ENCODE peak calls at places on chromosomes 5 and 9, in four cellular contexts. Q, T, E and S are unnamed samples.

GRCh38 chr5:154202379-154203260 is 12.1 kb downstream of the GALNT10 start:
- DNase-seq in Q (no peak), T (no peak), E (no peak), S (no peak)

GRCh38 chr5:123951204-123951977 is 439.4 kb downstream of the CSNK1G3 start:
- DNase-seq in Q (peak; percentile 81), T (no peak), E (no peak), S (peak; percentile 89)

GRCh38 chr9:98024702-98025101 is 31.8 kb upstream of the NANS start:
- DNase-seq in Q (no peak), T (no peak), E (no peak), S (no peak)

GRCh38 chr5:144191998-144192397 is 21.3 kb downstream of the KCTD16 start:
- DNase-seq in Q (peak; percentile 43), T (peak; percentile 42), E (no peak), S (peak; percentile 61)

GRCh38 chr5:127746756-127747155 is 43.6 kb downstream of the CCDC192 start:
- DNase-seq in Q (no peak), T (no peak), E (no peak), S (no peak)

GRCh38 chr5:35324679-35325078 is 94.4 kb upstream of the PRLR start:
- DNase-seq in Q (no peak), T (no peak), E (no peak), S (no peak)

GRCh38 chr9:108836319-108836718 is 19.5 kb downstream of the ACTL7B start:
- DNase-seq in Q (no peak), T (no peak), E (no peak), S (no peak)

GRCh38 chr5:39518516-39518915 is 93.7 kb upstream of the DAB2 start:
- DNase-seq in Q (peak; percentile 87), T (no peak), E (no peak), S (no peak)

GRCh38 chr9:78437721-78438610 is 141.0 kb downstream of the PSAT1 start:
- DNase-seq in Q (no peak), T (no peak), E (no peak), S (no peak)

GRCh38 chr9:97855486-97855875 is 2.5 kb downstream of the FOXE1 start:
- DNase-seq in Q (no peak), T (no peak), E (no peak), S (no peak)

GRCh38 chr9:15423328-15423985 is 781 bp downstream of the SNAPC3 start:
- DNase-seq in Q (no peak), T (no peak), E (no peak), S (no peak)

GRCh38 chr5:142779163-142779562 is 9.0 kb downstream of the ARHGAP26 start:
- DNase-seq in Q (no peak), T (no peak), E (peak; percentile 23), S (no peak)

GRCh38 chr5:123371575-123372179 is 51.5 kb downstream of the CEP120 start:
- DNase-seq in Q (no peak), T (peak; percentile 22), E (peak; percentile 18), S (no peak)

GRCh38 chr5:107698286-107698685 is 27.5 kb upstream of the EFNA5 start:
- DNase-seq in Q (peak; percentile 4), T (no peak), E (no peak), S (no peak)

GRCh38 chr5:55226027-55226933 is 835 bp downstream of the MCIDAS start:
- DNase-seq in Q (no peak), T (peak; percentile 38), E (no peak), S (no peak)

GRCh38 chr5:35202319-35203111 is 27.8 kb downstream of the PRLR start:
- DNase-seq in Q (peak; percentile 66), T (peak; percentile 70), E (peak; percentile 29), S (no peak)

GRCh38 chr5:173281910-173282309 is 46.3 kb downstream of the STC2 start:
- DNase-seq in Q (no peak), T (no peak), E (no peak), S (no peak)

GRCh38 chr5:51889703-51890102 is 506.5 kb downstream of the ISL1 start:
- DNase-seq in Q (no peak), T (no peak), E (no peak), S (no peak)

GRCh38 chr5:145975361-145976066 is 39.1 kb downstream of the SH3RF2 start:
- DNase-seq in Q (no peak), T (peak; percentile 93), E (no peak), S (peak; percentile 92)

GRCh38 chr5:36407396-36407795 is 105.7 kb upstream of the RANBP3L start:
- DNase-seq in Q (no peak), T (no peak), E (no peak), S (no peak)

GRCh38 chr9:73347720-73348119 is 196.1 kb downstream of the ANXA1 start:
- DNase-seq in Q (no peak), T (no peak), E (no peak), S (no peak)

GRCh38 chr9:12766357-12766756 is 8.5 kb upstream of the LURAP1L start:
- DNase-seq in Q (no peak), T (no peak), E (no peak), S (no peak)

GRCh38 chr9:95058795-95059386 is 258.6 kb downstream of the FANCC start:
- DNase-seq in Q (no peak), T (no peak), E (no peak), S (no peak)

GRCh38 chr9:132547976-132548730 is 34.3 kb upstream of the BARHL1 start:
- DNase-seq in Q (no peak), T (no peak), E (no peak), S (no peak)

GRCh38 chr5:82735160-82735789 is 341.9 kb downstream of the TMEM167A start:
- DNase-seq in Q (no peak), T (peak; percentile 69), E (no peak), S (peak; percentile 25)

GRCh38 chr5:175460126-175460525 is 16.1 kb upstream of the DRD1 start:
- DNase-seq in Q (no peak), T (no peak), E (no peak), S (no peak)

GRCh38 chr5:174735498-174736350 is 11.3 kb downstream of the MSX2 start:
- DNase-seq in Q (no peak), T (peak; percentile 5), E (no peak), S (no peak)

GRCh38 chr9:127543221-127543620 is 68.9 kb upstream of the STXBP1 start:
- DNase-seq in Q (no peak), T (no peak), E (no peak), S (no peak)

GRCh38 chr9:83698976-83699585 is 8.7 kb downstream of the UBQLN1 start:
- DNase-seq in Q (no peak), T (no peak), E (no peak), S (no peak)

GRCh38 chr9:123450096-123450495 is 94.1 kb downstream of the CRB2 start:
- DNase-seq in Q (no peak), T (no peak), E (no peak), S (no peak)

GRCh38 chr9:123441769-123442168 is 85.8 kb downstream of the CRB2 start:
- DNase-seq in Q (no peak), T (no peak), E (no peak), S (no peak)

GRCh38 chr9:123445116-123445515 is 89.1 kb downstream of the CRB2 start:
- DNase-seq in Q (no peak), T (no peak), E (no peak), S (no peak)

GRCh38 chr9:123448247-123448646 is 92.2 kb downstream of the CRB2 start:
- DNase-seq in Q (no peak), T (no peak), E (no peak), S (no peak)

GRCh38 chr9:123445981-123446610 is 90.1 kb downstream of the CRB2 start:
- DNase-seq in Q (no peak), T (no peak), E (no peak), S (peak; percentile 75)
- TF ChIP-seq CTCF in Q (no peak), T (no peak), E (no peak), S (no peak)

GRCh38 chr5:77972545-77973252 is 196.6 kb upstream of the TBCA start:
- DNase-seq in Q (no peak), T (no peak), E (no peak), S (no peak)

GRCh38 chr5:77971965-77972544 is 195.9 kb upstream of the TBCA start:
- DNase-seq in Q (peak; percentile 1), T (no peak), E (no peak), S (no peak)

GRCh38 chr5:77973253-77973609 is 197.1 kb upstream of the TBCA start:
- DNase-seq in Q (no peak), T (no peak), E (no peak), S (no peak)

GRCh38 chr5:77970891-77971290 is 194.8 kb upstream of the TBCA start:
- DNase-seq in Q (no peak), T (no peak), E (no peak), S (no peak)

DNA sequence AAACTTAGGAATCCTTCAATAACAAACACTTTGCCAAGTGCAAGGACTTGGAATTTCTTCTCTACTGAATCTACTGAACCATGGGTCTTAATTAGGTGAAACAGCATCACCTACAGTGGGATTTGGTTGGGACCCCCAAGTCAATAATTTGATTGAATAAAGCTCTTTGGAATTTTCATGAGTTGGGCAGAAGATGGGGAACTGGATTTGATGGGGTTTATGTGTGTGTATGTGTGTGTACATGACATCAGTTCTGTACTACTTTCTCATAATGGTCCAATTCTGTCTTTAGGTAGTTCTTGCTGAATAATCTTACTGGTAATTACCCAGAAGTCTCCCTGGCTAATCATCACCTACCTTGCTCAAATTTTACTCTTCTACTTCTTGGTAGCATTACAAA is 198.4 kb upstream of the TBCA start:
- DNase-seq in Q (no peak), T (no peak), E (no peak), S (no peak)
- H3K27me3 ChIP-seq in Q (peaks cover 27% of the 10 kb centered on the region), T (peaks cover 29% of the 10 kb centered on the region), E (peaks cover 83% of the 10 kb centered on the region), S (peaks cover 43% of the 10 kb centered on the region)

GRCh38 chr9:71909887-71910601 is 949 bp downstream of the ABHD17B start:
- DNase-seq in Q (no peak), T (peak; percentile 31), E (peak; percentile 70), S (no peak)
- TF ChIP-seq CTCF in Q (no peak), T (no peak), E (no peak), S (no peak)

DNA sequence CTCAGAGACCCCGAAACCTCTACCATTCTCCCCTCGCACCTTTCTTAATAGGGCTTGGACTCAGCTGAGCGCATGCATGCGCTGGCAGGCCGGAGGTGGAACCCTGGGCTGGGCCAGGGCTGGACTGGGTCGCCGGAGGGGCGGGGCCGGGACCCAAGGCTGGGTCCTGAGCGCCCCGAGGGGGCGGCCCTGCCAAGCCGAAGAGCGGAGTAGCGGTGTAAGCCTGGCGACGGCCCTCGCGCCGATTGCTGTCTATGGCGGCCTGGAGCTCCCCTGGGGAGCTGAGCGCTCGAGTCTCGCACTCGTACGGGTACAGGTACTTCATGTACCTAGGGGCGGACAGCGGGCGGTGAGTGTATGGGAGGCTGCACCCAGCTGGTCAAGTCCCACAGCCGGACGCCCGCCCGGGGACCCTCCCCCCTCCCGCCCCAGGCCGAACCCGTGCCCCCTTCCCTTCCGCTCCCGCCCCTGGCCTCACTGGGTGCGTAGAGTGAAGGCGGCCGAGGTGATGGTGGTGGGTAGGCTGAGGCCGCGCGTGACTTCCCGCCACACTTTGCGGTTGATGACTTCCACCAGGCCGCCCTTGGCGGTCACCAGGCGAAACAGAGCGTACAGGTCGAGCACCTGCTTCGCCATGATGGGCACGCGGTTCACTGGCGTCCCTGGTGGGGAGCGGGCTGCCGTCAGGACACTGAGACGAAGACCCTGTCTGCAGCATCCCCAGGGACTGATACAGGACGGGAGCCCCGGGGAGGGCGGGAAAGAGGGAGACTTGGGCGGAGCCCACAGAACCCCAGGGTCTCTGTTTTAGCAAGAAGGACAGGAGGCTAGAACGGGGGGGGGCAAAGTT is 3.3 kb upstream of the DCTN3 start:
- DNase-seq in Q (no peak), T (no peak), E (no peak), S (no peak)
- H3K27me3 ChIP-seq in Q (peaks cover 48% of the 10 kb centered on the region), T (peaks cover 20% of the 10 kb centered on the region), E (peaks cover 74% of the 10 kb centered on the region), S (peaks cover 55% of the 10 kb centered on the region)

DNA sequence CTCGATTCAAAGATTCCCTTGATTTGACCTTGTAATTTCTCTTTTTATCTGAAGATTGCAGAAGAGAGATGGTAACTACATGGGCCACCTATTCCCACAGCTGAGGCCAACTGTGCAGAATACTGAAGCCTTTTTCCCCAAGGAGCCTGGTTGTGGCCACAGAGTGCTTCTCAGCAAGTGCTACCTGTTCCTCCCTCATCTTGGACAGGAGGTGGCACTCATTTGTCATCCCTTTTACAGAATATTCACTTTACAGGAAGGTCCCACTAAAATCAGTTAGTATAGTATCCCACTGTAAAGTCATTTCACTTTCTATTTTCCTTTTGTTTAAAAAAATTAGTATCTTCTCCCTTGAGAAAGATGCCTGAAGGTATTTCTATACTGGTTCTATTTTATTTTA is 346.4 kb downstream of the ARL15 start:
- DNase-seq in Q (no peak), T (peak; percentile 5), E (no peak), S (no peak)
- TF ChIP-seq CTCF in Q (no peak), T (peak; percentile 42), E (no peak), S (no peak)